ENCODE peak calls at places on chromosomes 1 and 21, in six cellular contexts. One of them, this sample, is unnamed.

GRCh38 chr1:209839875-209840491 is 12.2 kb downstream of the UTP25 start:
- DNase-seq in AG09309: peak
- DNase-seq in fibroblast of lung: peak
- DNase-seq in head of caudate nucleus: no peak
- DNase-seq in activated effector memory CD4-positive, alpha-beta T cell treated with Interleukin-2 at 50 U/mL for 16 hours: no peak
- DNase-seq in NCI-H2171: no peak
- DNase-seq in this sample: peak

GRCh38 chr1:21175324-21175669 is 1.4 kb downstream of the EIF4G3 start:
- DNase-seq in AG09309: no peak
- DNase-seq in fibroblast of lung: peak
- DNase-seq in head of caudate nucleus: no peak
- DNase-seq in activated effector memory CD4-positive, alpha-beta T cell treated with Interleukin-2 at 50 U/mL for 16 hours: no peak
- DNase-seq in NCI-H2171: no peak
- DNase-seq in this sample: no peak

GRCh38 chr21:28624626-28625025 is 368.1 kb downstream of the LTN1 start:
- DNase-seq in AG09309: no peak
- DNase-seq in fibroblast of lung: no peak
- DNase-seq in head of caudate nucleus: no peak
- DNase-seq in activated effector memory CD4-positive, alpha-beta T cell treated with Interleukin-2 at 50 U/mL for 16 hours: no peak
- DNase-seq in NCI-H2171: no peak
- DNase-seq in this sample: no peak

GRCh38 chr21:31282095-31282709 is 61.9 kb downstream of the TIAM1 start:
- DNase-seq in AG09309: peak
- DNase-seq in fibroblast of lung: peak
- DNase-seq in head of caudate nucleus: no peak
- DNase-seq in activated effector memory CD4-positive, alpha-beta T cell treated with Interleukin-2 at 50 U/mL for 16 hours: no peak
- DNase-seq in NCI-H2171: no peak
- DNase-seq in this sample: peak

GRCh38 chr1:170296642-170297041 is 150.9 kb downstream of the NTMT2 start:
- DNase-seq in AG09309: no peak
- DNase-seq in fibroblast of lung: peak
- DNase-seq in head of caudate nucleus: no peak
- DNase-seq in activated effector memory CD4-positive, alpha-beta T cell treated with Interleukin-2 at 50 U/mL for 16 hours: no peak
- DNase-seq in NCI-H2171: no peak
- DNase-seq in this sample: no peak

GRCh38 chr21:37845535-37845934 is 70.7 kb downstream of the KCNJ6 start:
- DNase-seq in AG09309: no peak
- DNase-seq in fibroblast of lung: no peak
- DNase-seq in head of caudate nucleus: no peak
- DNase-seq in activated effector memory CD4-positive, alpha-beta T cell treated with Interleukin-2 at 50 U/mL for 16 hours: no peak
- DNase-seq in NCI-H2171: no peak
- DNase-seq in this sample: no peak

GRCh38 chr1:220700591-220701179 is 10.5 kb downstream of the C1orf115 start:
- DNase-seq in AG09309: no peak
- DNase-seq in fibroblast of lung: no peak
- DNase-seq in head of caudate nucleus: no peak
- DNase-seq in activated effector memory CD4-positive, alpha-beta T cell treated with Interleukin-2 at 50 U/mL for 16 hours: no peak
- DNase-seq in NCI-H2171: no peak
- DNase-seq in this sample: no peak

GRCh38 chr21:23452384-23453083 is 2154.7 kb downstream of the MRPL39 start:
- DNase-seq in AG09309: no peak
- DNase-seq in fibroblast of lung: no peak
- DNase-seq in head of caudate nucleus: no peak
- DNase-seq in activated effector memory CD4-positive, alpha-beta T cell treated with Interleukin-2 at 50 U/mL for 16 hours: no peak
- DNase-seq in NCI-H2171: peak
- DNase-seq in this sample: no peak

GRCh38 chr1:81118550-81118949 is 682.2 kb upstream of the ADGRL2 start:
- DNase-seq in AG09309: no peak
- DNase-seq in fibroblast of lung: peak
- DNase-seq in head of caudate nucleus: no peak
- DNase-seq in activated effector memory CD4-positive, alpha-beta T cell treated with Interleukin-2 at 50 U/mL for 16 hours: no peak
- DNase-seq in NCI-H2171: no peak
- DNase-seq in this sample: no peak

GRCh38 chr21:45248893-45249381 is 38.8 kb downstream of the POFUT2 start:
- DNase-seq in AG09309: no peak
- DNase-seq in fibroblast of lung: peak
- DNase-seq in head of caudate nucleus: no peak
- DNase-seq in activated effector memory CD4-positive, alpha-beta T cell treated with Interleukin-2 at 50 U/mL for 16 hours: no peak
- DNase-seq in NCI-H2171: peak
- DNase-seq in this sample: no peak

GRCh38 chr1:95572962-95573361 is 339.0 kb downstream of the RWDD3 start:
- DNase-seq in AG09309: no peak
- DNase-seq in fibroblast of lung: no peak
- DNase-seq in head of caudate nucleus: no peak
- DNase-seq in activated effector memory CD4-positive, alpha-beta T cell treated with Interleukin-2 at 50 U/mL for 16 hours: no peak
- DNase-seq in NCI-H2171: no peak
- DNase-seq in this sample: no peak

GRCh38 chr1:221794079-221794670 is 52.3 kb upstream of the DUSP10 start:
- DNase-seq in AG09309: peak
- DNase-seq in fibroblast of lung: peak
- DNase-seq in head of caudate nucleus: no peak
- DNase-seq in activated effector memory CD4-positive, alpha-beta T cell treated with Interleukin-2 at 50 U/mL for 16 hours: no peak
- DNase-seq in NCI-H2171: no peak
- DNase-seq in this sample: no peak

GRCh38 chr21:35222541-35222941 is 173.4 kb upstream of the RUNX1 start:
- DNase-seq in AG09309: no peak
- DNase-seq in fibroblast of lung: no peak
- DNase-seq in head of caudate nucleus: no peak
- DNase-seq in activated effector memory CD4-positive, alpha-beta T cell treated with Interleukin-2 at 50 U/mL for 16 hours: no peak
- DNase-seq in NCI-H2171: no peak
- DNase-seq in this sample: no peak

GRCh38 chr1:152220166-152221163 is 3.5 kb downstream of the HRNR start:
- DNase-seq in AG09309: no peak
- DNase-seq in fibroblast of lung: no peak
- DNase-seq in head of caudate nucleus: no peak
- DNase-seq in activated effector memory CD4-positive, alpha-beta T cell treated with Interleukin-2 at 50 U/mL for 16 hours: no peak
- DNase-seq in NCI-H2171: no peak
- DNase-seq in this sample: no peak

GRCh38 chr1:119982006-119982405 is 85.7 kb upstream of the ADAM30 start:
- DNase-seq in AG09309: peak
- DNase-seq in fibroblast of lung: peak
- DNase-seq in head of caudate nucleus: no peak
- DNase-seq in activated effector memory CD4-positive, alpha-beta T cell treated with Interleukin-2 at 50 U/mL for 16 hours: no peak
- DNase-seq in NCI-H2171: no peak
- DNase-seq in this sample: no peak

GRCh38 chr1:203056516-203056915 is 29.3 kb downstream of the MYOG start:
- DNase-seq in AG09309: no peak
- DNase-seq in fibroblast of lung: no peak
- DNase-seq in head of caudate nucleus: no peak
- DNase-seq in activated effector memory CD4-positive, alpha-beta T cell treated with Interleukin-2 at 50 U/mL for 16 hours: no peak
- DNase-seq in NCI-H2171: no peak
- DNase-seq in this sample: no peak